ENCODE peak calls at places on chromosomes 11 and 22, in five cellular contexts. One of them, this sample, is unnamed.

GRCh38 chr11:58622344-58622743 is at the start of gene CNTF:
- DNase-seq in H9: no peak
- DNase-seq in posterior cingulate gyrus: no peak
- DNase-seq in M059J: no peak
- DNase-seq in ELR: peak; percentile 17
- DNase-seq in this sample: peak; percentile 29

GRCh38 chr22:37569921-37570660 is 9.8 kb downstream of the LGALS2 start:
- DNase-seq in H9: peak; percentile 30
- DNase-seq in posterior cingulate gyrus: peak; percentile 77
- DNase-seq in M059J: peak; percentile 24
- DNase-seq in ELR: no peak
- DNase-seq in this sample: no peak

GRCh38 chr11:68370211-68371111 is 58.1 kb downstream of the LRP5 start:
- DNase-seq in H9: no peak
- DNase-seq in posterior cingulate gyrus: no peak
- DNase-seq in M059J: no peak
- DNase-seq in ELR: no peak
- DNase-seq in this sample: no peak

GRCh38 chr11:32659672-32660071 is 76.0 kb downstream of the EIF3M start:
- DNase-seq in H9: no peak
- DNase-seq in posterior cingulate gyrus: no peak
- DNase-seq in M059J: peak; percentile 17
- DNase-seq in ELR: peak; percentile 40
- DNase-seq in this sample: peak; percentile 59

GRCh38 chr22:24592144-24592845 is 578 bp downstream of the LRRC75B start:
- DNase-seq in H9: peak; percentile 55
- DNase-seq in posterior cingulate gyrus: peak; percentile 81
- DNase-seq in M059J: no peak
- DNase-seq in ELR: peak; percentile 41
- DNase-seq in this sample: no peak

GRCh38 chr11:67484847-67485311 is 2.1 kb downstream of the AIP start:
- DNase-seq in H9: no peak
- DNase-seq in posterior cingulate gyrus: no peak
- DNase-seq in M059J: no peak
- DNase-seq in ELR: no peak
- DNase-seq in this sample: no peak

GRCh38 chr11:14617241-14618027 is 26.2 kb upstream of the PDE3B start:
- DNase-seq in H9: no peak
- DNase-seq in posterior cingulate gyrus: no peak
- DNase-seq in M059J: no peak
- DNase-seq in ELR: no peak
- DNase-seq in this sample: peak; percentile 65

GRCh38 chr11:114440121-114440860 is 1.0 kb downstream of the REXO2 start:
- DNase-seq in H9: no peak
- DNase-seq in posterior cingulate gyrus: no peak
- DNase-seq in M059J: peak; percentile 46
- DNase-seq in ELR: peak; percentile 30
- DNase-seq in this sample: peak; percentile 5

GRCh38 chr11:119645018-119645417 is 84.0 kb downstream of the NECTIN1 start:
- DNase-seq in H9: no peak
- DNase-seq in posterior cingulate gyrus: no peak
- DNase-seq in M059J: no peak
- DNase-seq in ELR: no peak
- DNase-seq in this sample: no peak

GRCh38 chr11:26028294-26028954 is 303.5 kb upstream of the ANO3 start:
- DNase-seq in H9: no peak
- DNase-seq in posterior cingulate gyrus: peak; percentile 70
- DNase-seq in M059J: peak; percentile 21
- DNase-seq in ELR: peak; percentile 69
- DNase-seq in this sample: peak; percentile 28

GRCh38 chr11:83389975-83390374 is 103.8 kb upstream of the CCDC90B start:
- DNase-seq in H9: no peak
- DNase-seq in posterior cingulate gyrus: no peak
- DNase-seq in M059J: no peak
- DNase-seq in ELR: no peak
- DNase-seq in this sample: no peak

This sample was measured in kidney tubule cell.